ENCODE peak calls at places on chromosomes 6 and 20, in four cellular contexts. One of them, this sample, is unnamed.

GRCh38 chr20:46468508-46468907 is 44.9 kb downstream of the ZNF334 start:
- DNase-seq in choroid plexus epithelial cell: no peak
- DNase-seq in CD8-positive, alpha-beta T cell: no peak
- DNase-seq in foreskin fibroblast: no peak
- DNase-seq in this sample: no peak

GRCh38 chr6:83097204-83097603 is 29.7 kb downstream of the DOP1A start:
- DNase-seq in CD8-positive, alpha-beta T cell: no peak
- DNase-seq in choroid plexus epithelial cell: peak
- DNase-seq in foreskin fibroblast: no peak
- DNase-seq in this sample: no peak

GRCh38 chr6:35024601-35025054 is 116.5 kb downstream of the TCP11 start:
- DNase-seq in CD8-positive, alpha-beta T cell: no peak
- DNase-seq in choroid plexus epithelial cell: peak
- DNase-seq in foreskin fibroblast: no peak
- DNase-seq in this sample: no peak

GRCh38 chr6:1739680-1740079 is 130.0 kb downstream of the FOXC1 start:
- DNase-seq in CD8-positive, alpha-beta T cell: no peak
- DNase-seq in foreskin fibroblast: no peak
- DNase-seq in choroid plexus epithelial cell: no peak
- DNase-seq in this sample: peak

GRCh38 chr6:138109042-138109997 is 2.1 kb upstream of the PERP start:
- DNase-seq in foreskin fibroblast: peak
- DNase-seq in choroid plexus epithelial cell: peak
- DNase-seq in CD8-positive, alpha-beta T cell: peak
- DNase-seq in this sample: peak

GRCh38 chr6:167763056-167763944 is 63.4 kb upstream of the AFDN start:
- DNase-seq in CD8-positive, alpha-beta T cell: no peak
- DNase-seq in foreskin fibroblast: no peak
- DNase-seq in choroid plexus epithelial cell: no peak
- DNase-seq in this sample: no peak

GRCh38 chr6:134774244-134774643 is 175.7 kb downstream of the ALDH8A1 start:
- DNase-seq in CD8-positive, alpha-beta T cell: no peak
- DNase-seq in foreskin fibroblast: peak
- DNase-seq in choroid plexus epithelial cell: peak
- DNase-seq in this sample: no peak

GRCh38 chr6:56938634-56939294 is 16.1 kb upstream of the BEND6 start:
- DNase-seq in choroid plexus epithelial cell: peak
- DNase-seq in foreskin fibroblast: peak
- DNase-seq in CD8-positive, alpha-beta T cell: no peak
- DNase-seq in this sample: no peak

GRCh38 chr20:49701313-49701731 is 12.4 kb downstream of the B4GALT5 start:
- DNase-seq in CD8-positive, alpha-beta T cell: no peak
- DNase-seq in foreskin fibroblast: peak
- DNase-seq in choroid plexus epithelial cell: no peak
- DNase-seq in this sample: no peak

GRCh38 chr6:168650686-168651085 is 209.7 kb downstream of the SMOC2 start:
- DNase-seq in CD8-positive, alpha-beta T cell: no peak
- DNase-seq in foreskin fibroblast: no peak
- DNase-seq in choroid plexus epithelial cell: no peak
- DNase-seq in this sample: no peak

GRCh38 chr6:54307412-54308036 is 717 bp upstream of the TINAG start:
- DNase-seq in foreskin fibroblast: no peak
- DNase-seq in choroid plexus epithelial cell: no peak
- DNase-seq in CD8-positive, alpha-beta T cell: no peak
- DNase-seq in this sample: no peak

GRCh38 chr6:164520916-164521315 is 788.5 kb downstream of the C6orf118 start:
- DNase-seq in choroid plexus epithelial cell: no peak
- DNase-seq in CD8-positive, alpha-beta T cell: no peak
- DNase-seq in foreskin fibroblast: no peak
- DNase-seq in this sample: peak

GRCh38 chr6:15953152-15953880 is 175.6 kb upstream of the MYLIP start:
- DNase-seq in choroid plexus epithelial cell: peak
- DNase-seq in CD8-positive, alpha-beta T cell: no peak
- DNase-seq in foreskin fibroblast: peak
- DNase-seq in this sample: no peak

GRCh38 chr6:117552618-117553017 is 49.7 kb downstream of the GOPC start:
- DNase-seq in CD8-positive, alpha-beta T cell: no peak
- DNase-seq in foreskin fibroblast: no peak
- DNase-seq in choroid plexus epithelial cell: peak
- DNase-seq in this sample: no peak

GRCh38 chr20:19992996-19993908 is 23.9 kb upstream of the NAA20 start:
- DNase-seq in CD8-positive, alpha-beta T cell: no peak
- DNase-seq in foreskin fibroblast: peak
- DNase-seq in choroid plexus epithelial cell: peak
- DNase-seq in this sample: no peak

GRCh38 chr6:169046483-169047192 is 207.0 kb downstream of the THBS2 start:
- DNase-seq in choroid plexus epithelial cell: peak
- DNase-seq in foreskin fibroblast: peak
- DNase-seq in CD8-positive, alpha-beta T cell: no peak
- DNase-seq in this sample: no peak

GRCh38 chr6:71031912-71032311 is 75.1 kb upstream of the B3GAT2 start:
- DNase-seq in CD8-positive, alpha-beta T cell: no peak
- DNase-seq in foreskin fibroblast: no peak
- DNase-seq in choroid plexus epithelial cell: peak
- DNase-seq in this sample: no peak

GRCh38 chr20:64051532-64052325 is 2.3 kb upstream of the SOX18 start:
- DNase-seq in CD8-positive, alpha-beta T cell: no peak
- DNase-seq in foreskin fibroblast: no peak
- DNase-seq in choroid plexus epithelial cell: no peak
- DNase-seq in this sample: no peak

GRCh38 chr6:123794190-123794589 is 9.5 kb upstream of the NKAIN2 start:
- DNase-seq in choroid plexus epithelial cell: no peak
- DNase-seq in CD8-positive, alpha-beta T cell: no peak
- DNase-seq in foreskin fibroblast: no peak
- DNase-seq in this sample: no peak

GRCh38 chr6:5752282-5752681 is 254.4 kb downstream of the NRN1 start:
- DNase-seq in choroid plexus epithelial cell: peak
- DNase-seq in CD8-positive, alpha-beta T cell: no peak
- DNase-seq in foreskin fibroblast: peak
- DNase-seq in this sample: no peak

GRCh38 chr20:11182715-11183114 is 508.9 kb upstream of the JAG1 start:
- DNase-seq in CD8-positive, alpha-beta T cell: no peak
- DNase-seq in choroid plexus epithelial cell: no peak
- DNase-seq in foreskin fibroblast: peak
- DNase-seq in this sample: no peak

GRCh38 chr6:119348308-119349040 is 1.1 kb downstream of the MAN1A1 start:
- DNase-seq in choroid plexus epithelial cell: peak
- DNase-seq in CD8-positive, alpha-beta T cell: peak
- DNase-seq in foreskin fibroblast: no peak
- DNase-seq in this sample: peak

GRCh38 chr6:29637247-29637646 is 4.3 kb upstream of the GABBR1 start:
- DNase-seq in foreskin fibroblast: no peak
- DNase-seq in CD8-positive, alpha-beta T cell: no peak
- DNase-seq in choroid plexus epithelial cell: no peak
- DNase-seq in this sample: no peak

GRCh38 chr20:49541733-49542513 is 26.0 kb downstream of the PTGIS start:
- DNase-seq in choroid plexus epithelial cell: peak
- DNase-seq in CD8-positive, alpha-beta T cell: peak
- DNase-seq in foreskin fibroblast: peak
- DNase-seq in this sample: peak

GRCh38 chr20:19291818-19292132 is 79.3 kb downstream of the SLC24A3 start:
- DNase-seq in foreskin fibroblast: no peak
- DNase-seq in CD8-positive, alpha-beta T cell: no peak
- DNase-seq in choroid plexus epithelial cell: no peak
- DNase-seq in this sample: no peak

GRCh38 chr20:4606046-4606445 is 115.7 kb upstream of the PRND start:
- DNase-seq in foreskin fibroblast: no peak
- DNase-seq in CD8-positive, alpha-beta T cell: no peak
- DNase-seq in choroid plexus epithelial cell: no peak
- DNase-seq in this sample: no peak

GRCh38 chr6:55913213-55914195 is 38.1 kb upstream of the BMP5 start:
- DNase-seq in choroid plexus epithelial cell: no peak
- DNase-seq in CD8-positive, alpha-beta T cell: no peak
- DNase-seq in foreskin fibroblast: peak
- DNase-seq in this sample: peak

GRCh38 chr6:6825986-6826901 is 237.7 kb downstream of the LY86 start:
- DNase-seq in foreskin fibroblast: no peak
- DNase-seq in choroid plexus epithelial cell: peak
- DNase-seq in CD8-positive, alpha-beta T cell: no peak
- DNase-seq in this sample: peak

GRCh38 chr6:33822575-33823395 is 19.0 kb upstream of the MLN start:
- DNase-seq in choroid plexus epithelial cell: peak
- DNase-seq in CD8-positive, alpha-beta T cell: no peak
- DNase-seq in foreskin fibroblast: no peak
- DNase-seq in this sample: peak

GRCh38 chr20:62425281-62426058 is 1.9 kb downstream of the RBBP8NL start:
- DNase-seq in CD8-positive, alpha-beta T cell: no peak
- DNase-seq in foreskin fibroblast: no peak
- DNase-seq in choroid plexus epithelial cell: no peak
- DNase-seq in this sample: no peak

GRCh38 chr6:132153221-132153896 is 202.2 kb upstream of the CCN2 start:
- DNase-seq in choroid plexus epithelial cell: peak
- DNase-seq in foreskin fibroblast: peak
- DNase-seq in CD8-positive, alpha-beta T cell: no peak
- DNase-seq in this sample: no peak

GRCh38 chr6:136290406-136291010 is 862 bp upstream of the BCLAF1 start:
- DNase-seq in CD8-positive, alpha-beta T cell: peak
- DNase-seq in choroid plexus epithelial cell: peak
- DNase-seq in foreskin fibroblast: peak
- DNase-seq in this sample: peak

DNA sequence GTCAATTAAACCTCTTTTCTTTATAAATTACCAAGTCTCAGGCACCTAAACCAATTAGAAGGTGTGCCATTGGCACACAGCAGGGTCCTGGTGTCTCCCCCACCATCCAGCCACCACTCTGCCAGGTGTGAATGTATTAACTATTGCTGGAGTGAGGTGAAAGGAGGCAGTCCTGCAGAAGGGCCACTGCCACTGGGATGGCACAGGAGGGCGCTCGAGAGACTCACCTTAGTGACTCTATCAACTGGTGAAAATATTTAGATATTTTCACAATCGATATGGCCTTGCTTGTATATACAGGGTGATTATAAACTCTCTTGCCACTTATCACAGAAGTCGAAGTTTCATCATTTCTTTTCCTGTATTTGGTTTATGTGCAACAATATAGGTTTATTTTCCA is 145.6 kb upstream of the ESR1 start:
- DNase-seq in foreskin fibroblast: no peak
- DNase-seq in choroid plexus epithelial cell: peak
- DNase-seq in CD8-positive, alpha-beta T cell: no peak
- DNase-seq in this sample: peak
- TF ChIP-seq CTCF in foreskin fibroblast: peak
- TF ChIP-seq CTCF in choroid plexus epithelial cell: peak
- TF ChIP-seq CTCF in CD8-positive, alpha-beta T cell: no peak
- TF ChIP-seq CTCF in this sample: peak

GRCh38 chr6:107116923-107117417 is 1.7 kb upstream of the BEND3 start:
- DNase-seq in choroid plexus epithelial cell: no peak
- DNase-seq in CD8-positive, alpha-beta T cell: no peak
- DNase-seq in foreskin fibroblast: no peak
- DNase-seq in this sample: no peak
- H3K4me3 ChIP-seq in choroid plexus epithelial cell: no peak
- H3K4me3 ChIP-seq in CD8-positive, alpha-beta T cell: no peak
- H3K4me3 ChIP-seq in foreskin fibroblast: no peak
- H3K4me3 ChIP-seq in this sample: no peak

DNA sequence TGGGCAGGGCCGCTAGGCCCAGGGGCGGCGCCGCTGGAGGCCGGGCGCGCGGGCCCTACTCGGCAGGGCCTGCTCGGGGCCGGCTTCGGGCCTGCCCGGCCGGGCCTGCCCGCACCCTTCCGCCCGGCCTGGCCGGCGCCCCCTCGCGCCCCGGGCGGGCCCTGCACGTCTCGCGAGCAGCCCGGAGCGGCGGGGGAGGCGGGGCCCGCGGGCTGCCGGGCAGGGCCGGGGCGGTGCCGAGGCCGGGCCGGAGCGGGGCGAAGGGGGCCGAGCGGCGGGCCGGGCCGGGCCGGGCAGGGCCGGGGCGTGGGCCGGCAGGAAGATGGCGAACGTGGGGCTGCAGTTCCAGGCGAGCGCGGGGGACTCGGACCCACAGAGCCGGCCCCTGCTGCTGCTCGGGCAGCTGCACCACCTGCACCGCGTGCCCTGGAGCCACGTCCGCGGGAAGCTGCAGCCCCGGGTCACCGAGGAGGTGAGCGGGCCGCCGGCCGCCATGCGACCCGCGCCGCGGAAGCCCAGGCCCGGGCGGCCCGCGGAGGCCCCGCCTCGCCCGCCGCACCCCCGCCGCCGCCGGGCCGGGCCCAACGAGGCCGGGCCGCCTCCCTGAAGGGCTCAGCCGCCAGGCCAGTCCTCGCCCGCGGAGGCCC is at the start of gene NPEPL1:
- DNase-seq in choroid plexus epithelial cell: peak
- DNase-seq in foreskin fibroblast: peak
- DNase-seq in CD8-positive, alpha-beta T cell: peak
- DNase-seq in this sample: peak
- TF ChIP-seq CTCF in choroid plexus epithelial cell: no peak
- TF ChIP-seq CTCF in foreskin fibroblast: no peak
- TF ChIP-seq CTCF in CD8-positive, alpha-beta T cell: no peak
- TF ChIP-seq CTCF in this sample: peak

GRCh38 chr6:68040780-68041179 is 594.3 kb upstream of the ADGRB3 start:
- DNase-seq in foreskin fibroblast: no peak
- DNase-seq in CD8-positive, alpha-beta T cell: no peak
- DNase-seq in choroid plexus epithelial cell: no peak
- DNase-seq in this sample: no peak
- H3K4me3 ChIP-seq in foreskin fibroblast: no peak
- H3K4me3 ChIP-seq in CD8-positive, alpha-beta T cell: no peak
- H3K4me3 ChIP-seq in choroid plexus epithelial cell: peak
- H3K4me3 ChIP-seq in this sample: peak

GRCh38 chr20:59322813-59323469 is 22.5 kb downstream of the EDN3 start:
- DNase-seq in CD8-positive, alpha-beta T cell: no peak
- DNase-seq in foreskin fibroblast: peak
- DNase-seq in choroid plexus epithelial cell: no peak
- DNase-seq in this sample: no peak

GRCh38 chr20:59331721-59332329 is 31.4 kb downstream of the EDN3 start:
- DNase-seq in choroid plexus epithelial cell: no peak
- DNase-seq in foreskin fibroblast: no peak
- DNase-seq in CD8-positive, alpha-beta T cell: no peak
- DNase-seq in this sample: no peak

GRCh38 chr20:59324441-59324840 is 24.0 kb downstream of the EDN3 start:
- DNase-seq in CD8-positive, alpha-beta T cell: no peak
- DNase-seq in foreskin fibroblast: no peak
- DNase-seq in choroid plexus epithelial cell: no peak
- DNase-seq in this sample: no peak

GRCh38 chr20:59326188-59326587 is 25.8 kb downstream of the EDN3 start:
- DNase-seq in CD8-positive, alpha-beta T cell: no peak
- DNase-seq in foreskin fibroblast: no peak
- DNase-seq in choroid plexus epithelial cell: no peak
- DNase-seq in this sample: no peak

DNA sequence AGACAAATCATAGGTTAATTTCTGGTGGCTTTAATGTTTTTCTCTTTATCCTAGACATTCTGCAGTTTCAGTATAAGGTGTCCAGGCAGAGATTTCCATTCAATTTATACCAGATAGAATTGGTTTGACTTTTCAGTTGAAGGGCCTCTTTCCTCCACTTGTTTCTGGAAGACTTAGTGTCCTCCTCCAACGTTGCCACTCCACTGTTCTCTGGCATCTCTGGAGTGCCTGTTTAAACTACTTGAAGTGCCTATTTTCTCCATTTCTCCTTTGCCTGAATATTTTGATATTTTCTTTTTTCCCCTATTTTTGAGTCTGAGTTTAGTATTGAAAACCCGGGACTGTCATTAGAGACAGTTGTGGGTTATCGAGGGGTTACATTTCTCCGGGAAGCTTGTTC is 27.7 kb downstream of the EDN3 start:
- DNase-seq in choroid plexus epithelial cell: no peak
- DNase-seq in foreskin fibroblast: no peak
- DNase-seq in CD8-positive, alpha-beta T cell: no peak
- DNase-seq in this sample: no peak
- TF ChIP-seq CTCF in choroid plexus epithelial cell: no peak
- TF ChIP-seq CTCF in foreskin fibroblast: no peak
- TF ChIP-seq CTCF in CD8-positive, alpha-beta T cell: no peak
- TF ChIP-seq CTCF in this sample: no peak

GRCh38 chr6:156634971-156635371 is 142.2 kb upstream of the ARID1B start:
- DNase-seq in choroid plexus epithelial cell: no peak
- DNase-seq in foreskin fibroblast: no peak
- DNase-seq in CD8-positive, alpha-beta T cell: no peak
- DNase-seq in this sample: peak
- H3K4me3 ChIP-seq in choroid plexus epithelial cell: no peak
- H3K4me3 ChIP-seq in foreskin fibroblast: no peak
- H3K4me3 ChIP-seq in CD8-positive, alpha-beta T cell: no peak
- H3K4me3 ChIP-seq in this sample: peak